ENCODE peak calls at places on chromosomes 3 and 15, in four cellular contexts. K, T, Z and M are unnamed samples.

GRCh38 chr15:51348688-51349087 is 7.2 kb downstream of the GLDN start:
- DNase-seq in Z (no peak), K (no peak), T (no peak), M (no peak)

GRCh38 chr3:153087595-153088566 is 74.1 kb upstream of the RAP2B start:
- DNase-seq in T (no peak), K (no peak), Z (no peak), M (peak; percentile 97)

GRCh38 chr3:172106989-172107388 is 67.6 kb downstream of the FNDC3B start:
- DNase-seq in K (no peak), Z (no peak), T (peak; percentile 68), M (no peak)

GRCh38 chr3:13133471-13133981 is 60.3 kb upstream of the IQSEC1 start:
- DNase-seq in Z (no peak), K (no peak), T (no peak), M (no peak)

GRCh38 chr3:187706966-187707365 is 4.6 kb upstream of the RTP2 start:
- DNase-seq in K (no peak), T (peak; percentile 59), Z (no peak), M (peak; percentile 29)

GRCh38 chr3:22175899-22176298 is 424.9 kb upstream of the ZNF385D start:
- DNase-seq in Z (no peak), K (no peak), T (no peak), M (no peak)

GRCh38 chr15:42582569-42583235 is 7.3 kb downstream of the STARD9 start:
- DNase-seq in Z (no peak), K (no peak), T (no peak), M (no peak)

GRCh38 chr3:125302932-125303331 is 72.2 kb downstream of the ZNF148 start:
- DNase-seq in Z (no peak), T (no peak), K (no peak), M (no peak)

GRCh38 chr3:126431103-126431534 is 36.4 kb downstream of the CFAP100 start:
- DNase-seq in T (no peak), K (peak; percentile 16), Z (no peak), M (no peak)

GRCh38 chr3:123113889-123114450 is 47.1 kb downstream of the PDIA5 start:
- DNase-seq in Z (no peak), K (no peak), T (no peak), M (no peak)

GRCh38 chr15:48411971-48412591 is 80.9 kb downstream of the DUT start:
- DNase-seq in Z (no peak), K (no peak), T (no peak), M (no peak)

GRCh38 chr3:167650459-167650858 is 3.3 kb downstream of the WDR49 start:
- DNase-seq in K (no peak), Z (no peak), T (no peak), M (no peak)

GRCh38 chr3:123449986-123450474 is 1.1 kb upstream of the ADCY5 start:
- DNase-seq in Z (no peak), K (no peak), T (no peak), M (no peak)

GRCh38 chr3:182909318-182910040 is 70.9 kb downstream of the DCUN1D1 start:
- DNase-seq in K (no peak), Z (no peak), T (no peak), M (peak; percentile 31)

GRCh38 chr3:13495921-13496723 is 16.0 kb downstream of the HDAC11 start:
- DNase-seq in T (peak; percentile 87), K (peak; percentile 89), Z (peak; percentile 83), M (peak; percentile 72)

GRCh38 chr3:5423523-5423922 is 236.0 kb downstream of the EDEM1 start:
- DNase-seq in K (no peak), T (no peak), Z (no peak), M (no peak)

GRCh38 chr3:5426094-5426883 is 238.8 kb downstream of the EDEM1 start:
- DNase-seq in K (peak; percentile 80), T (peak; percentile 82), Z (peak; percentile 74), M (no peak)

GRCh38 chr3:5423076-5423475 is 235.6 kb downstream of the EDEM1 start:
- DNase-seq in K (no peak), Z (no peak), T (peak; percentile 17), M (no peak)

GRCh38 chr3:5427021-5427420 is 239.5 kb downstream of the EDEM1 start:
- DNase-seq in Z (no peak), K (no peak), T (no peak), M (no peak)

DNA sequence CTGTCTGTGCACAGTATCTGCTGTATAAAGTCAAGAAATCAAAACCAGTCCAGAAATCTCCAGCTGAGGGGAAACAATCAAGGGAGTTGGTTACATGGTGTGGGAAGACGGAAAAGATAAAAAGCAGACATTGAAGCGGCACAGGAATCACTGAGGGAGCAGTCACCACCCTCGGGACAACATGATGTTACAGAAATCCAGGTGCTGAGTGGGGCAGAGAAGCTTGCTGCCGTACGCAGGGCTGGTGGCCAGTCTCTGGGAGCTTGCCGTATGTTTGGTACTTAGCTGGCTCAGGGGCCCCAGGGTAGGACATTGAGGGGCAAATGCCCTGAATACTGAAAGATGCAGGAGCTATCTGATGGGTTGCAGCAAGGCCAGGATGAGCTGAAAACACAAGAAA is 237.9 kb downstream of the EDEM1 start:
- DNase-seq in K (no peak), T (no peak), Z (no peak), M (no peak)
- H3K4me3 ChIP-seq in K (no peak overlapping the region), T (no peak overlapping the region), Z (no peak overlapping the region), M (no peak overlapping the region)

GRCh38 chr3:129611812-129612349 is 5.4 kb upstream of the PLXND1 start:
- DNase-seq in Z (peak; percentile 33), K (no peak), T (no peak), M (peak; percentile 64)
- H3K4me3 ChIP-seq in Z (no peak overlapping the region), K (no peak overlapping the region), T (no peak overlapping the region), M (no peak overlapping the region)

DNA sequence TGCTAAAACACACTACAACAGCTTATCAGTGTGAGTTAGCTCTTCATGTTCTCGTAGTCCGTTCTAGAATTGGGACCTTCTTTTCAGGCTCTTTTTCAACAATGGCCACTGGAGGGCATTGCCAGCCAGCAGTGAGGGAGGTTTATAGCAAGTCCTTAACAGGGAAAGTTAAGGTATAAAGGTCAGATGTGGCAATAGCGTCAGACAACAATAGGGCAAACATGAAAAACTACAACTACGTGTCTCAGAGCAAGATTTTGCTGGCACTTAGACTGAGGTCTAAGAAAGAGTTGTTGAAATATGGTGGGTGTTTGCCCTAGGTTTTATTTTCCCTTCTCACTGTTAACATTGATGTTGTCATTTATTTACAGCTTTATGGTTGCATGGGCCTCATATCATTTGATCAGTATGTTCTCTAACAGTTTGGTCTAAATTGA is 161.4 kb downstream of the GMNC start:
- DNase-seq in K (no peak), Z (peak; percentile 73), T (peak; percentile 81), M (peak; percentile 28)
- H3K4me3 ChIP-seq in K (no peak overlapping the region), Z (no peak overlapping the region), T (no peak overlapping the region), M (no peak overlapping the region)

GRCh38 chr3:108114423-108115065 is 23.7 kb upstream of the CD47 start:
- DNase-seq in K (no peak), T (no peak), Z (no peak), M (no peak)
- H3K4me3 ChIP-seq in K (no peak overlapping the region), T (no peak overlapping the region), Z (no peak overlapping the region), M (no peak overlapping the region)

GRCh38 chr15:85760049-85760448 is 34.7 kb downstream of the KLHL25 start:
- DNase-seq in T (no peak), K (no peak), Z (no peak), M (no peak)

GRCh38 chr15:85757939-85758654 is 36.6 kb downstream of the KLHL25 start:
- DNase-seq in T (no peak), K (no peak), Z (no peak), M (no peak)

GRCh38 chr15:85757073-85757938 is 37.4 kb downstream of the KLHL25 start:
- DNase-seq in K (no peak), T (no peak), Z (no peak), M (no peak)

GRCh38 chr15:85759391-85759790 is 35.3 kb downstream of the KLHL25 start:
- DNase-seq in T (no peak), K (no peak), Z (no peak), M (no peak)

DNA sequence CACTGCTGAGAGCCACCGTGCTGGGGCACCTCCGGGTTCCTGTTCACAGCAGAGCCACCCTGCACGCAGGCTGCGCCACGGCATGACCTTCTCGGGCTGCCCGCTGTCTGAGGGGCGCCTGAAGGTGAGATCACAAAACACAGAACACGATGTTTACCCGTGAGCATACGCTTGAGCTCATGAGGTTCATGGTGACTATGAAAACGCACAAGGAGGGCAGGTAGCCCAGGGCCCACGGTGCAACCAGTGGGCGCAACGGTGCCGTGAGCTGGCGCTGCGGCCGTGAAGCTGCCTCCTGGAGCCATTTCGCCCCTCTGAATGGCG is 36.1 kb downstream of the KLHL25 start:
- DNase-seq in T (no peak), Z (no peak), K (no peak), M (no peak)
- H3K4me3 ChIP-seq in T (no peak overlapping the region), Z (no peak overlapping the region), K (no peak overlapping the region), M (no peak overlapping the region)

GRCh38 chr3:157531771-157532170 is 28.6 kb upstream of the VEPH1 start:
- DNase-seq in K (no peak), T (no peak), Z (no peak), M (peak; percentile 32)
- H3K4me3 ChIP-seq in K (no peak overlapping the region), T (no peak overlapping the region), Z (no peak overlapping the region), M (peak overlapping the region; percentile 51)

DNA sequence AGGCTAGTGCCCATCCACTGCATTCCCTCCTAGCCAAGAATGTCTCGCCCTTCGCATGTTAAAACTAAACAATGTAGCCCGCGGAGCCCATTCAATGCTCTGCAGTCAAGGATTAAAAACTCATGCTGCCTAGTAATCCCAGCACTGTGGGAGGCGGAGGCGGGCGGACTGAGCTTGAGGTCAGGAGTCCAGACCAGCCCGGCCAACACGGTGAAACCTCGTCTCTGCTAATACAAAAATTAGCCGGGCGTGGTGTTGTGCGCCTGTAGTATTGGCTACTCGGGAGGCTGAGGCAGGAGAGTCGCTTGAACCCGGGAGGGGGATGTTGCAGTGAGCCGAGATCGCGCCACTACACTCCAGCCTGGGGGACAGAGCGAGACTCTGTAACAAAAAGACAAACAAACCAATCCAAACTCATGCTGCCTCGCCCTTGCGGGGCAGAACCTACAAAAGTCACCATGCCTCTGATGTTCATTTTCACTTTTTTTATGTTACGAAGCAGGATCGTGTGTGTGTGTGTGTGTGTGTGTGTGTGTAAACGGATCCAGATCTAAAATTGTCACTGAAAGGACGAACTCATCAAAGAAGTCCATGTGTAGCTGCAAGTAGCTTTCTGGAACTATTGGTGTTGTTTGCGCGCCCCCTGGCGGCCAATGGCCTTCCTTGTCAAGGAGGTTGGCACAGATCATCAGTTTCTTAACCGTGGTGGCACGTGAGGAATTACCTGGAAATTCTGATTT is 54.8 kb upstream of the SPESP1 start:
- DNase-seq in Z (peak; percentile 90), K (peak; percentile 96), T (peak; percentile 92), M (peak; percentile 96)
- H3K4me3 ChIP-seq in Z (peak overlapping the region; percentile 41), K (peak overlapping the region; percentile 43), T (no peak overlapping the region), M (peak overlapping the region; percentile 62)